ENCODE peak calls at places on chromosomes 3 and 15, in nine cellular contexts. K, W, Y, N, C, R, E, M and B are unnamed samples.

GRCh38 chr15:89928421-89928820 is 15.7 kb upstream of the ARPIN start:
- DNase-seq in R (no peak), N (no peak), K (no peak), Y (no peak), W (no peak), E (no peak), C (no peak), M (no peak), B (no peak)

GRCh38 chr15:51312132-51312531 is 26.3 kb downstream of the CYP19A1 start:
- DNase-seq in E (no peak), Y (no peak), R (no peak), N (peak; percentile 57), W (peak; percentile 9), M (no peak), C (no peak), K (peak; percentile 22), B (no peak)

GRCh38 chr15:84588053-84588874 is 12.5 kb upstream of the ZSCAN2 start:
- DNase-seq in E (no peak), N (peak; percentile 78), R (peak; percentile 86), W (peak; percentile 79), M (peak; percentile 96), K (peak; percentile 55), Y (peak; percentile 68), C (peak; percentile 90), B (peak; percentile 74)

GRCh38 chr15:48703544-48703943 is 58.0 kb upstream of the FBN1 start:
- DNase-seq in W (peak; percentile 91), K (peak; percentile 73), E (peak; percentile 89), Y (no peak), C (no peak), R (no peak), M (peak; percentile 56), N (peak; percentile 32), B (no peak)

GRCh38 chr3:177474652-177475051 is 277.4 kb upstream of the TBL1XR1 start:
- DNase-seq in W (no peak), Y (no peak), E (no peak), C (no peak), N (no peak), K (no peak), R (no peak), M (no peak), B (no peak)

GRCh38 chr3:65729553-65729952 is 309.2 kb downstream of the MAGI1 start:
- DNase-seq in K (peak; percentile 84), M (peak; percentile 44), C (no peak), N (peak; percentile 81), Y (no peak), E (peak; percentile 29), W (peak; percentile 86), R (no peak), B (peak; percentile 22)

GRCh38 chr3:58180940-58181587 is 29.7 kb downstream of the DNASE1L3 start:
- DNase-seq in W (no peak), E (no peak), N (no peak), Y (no peak), M (no peak), R (no peak), C (no peak), K (no peak), B (no peak)

GRCh38 chr3:50708620-50709019 is 33.9 kb downstream of the DOCK3 start:
- DNase-seq in K (no peak), W (no peak), C (no peak), N (no peak), R (no peak), Y (no peak), E (no peak), M (no peak), B (peak; percentile 81)

GRCh38 chr3:131549340-131549739 is 46.6 kb upstream of the MRPL3 start:
- DNase-seq in W (peak; percentile 4), Y (no peak), E (no peak), C (no peak), K (no peak), M (no peak), R (no peak), N (peak; percentile 6), B (no peak)

GRCh38 chr15:80709542-80709941 is 14.4 kb downstream of the ABHD17C start:
- DNase-seq in W (no peak), E (no peak), N (no peak), R (no peak), Y (no peak), K (no peak), M (no peak), C (no peak), B (no peak)

GRCh38 chr15:62519900-62520299 is 354.8 kb upstream of the C2CD4B start:
- DNase-seq in W (no peak), C (no peak), Y (no peak), N (no peak), E (no peak), K (no peak), M (no peak), R (no peak), B (no peak)

GRCh38 chr3:89795506-89795905 is 688.1 kb downstream of the EPHA3 start:
- DNase-seq in K (no peak), M (no peak), R (no peak), C (no peak), Y (no peak), E (no peak), W (no peak), N (no peak), B (no peak)

GRCh38 chr15:69593981-69594966 is 141.7 kb downstream of the RPLP1 start:
- DNase-seq in N (peak; percentile 50), E (no peak), K (no peak), Y (no peak), C (no peak), R (peak; percentile 90), M (peak; percentile 82), W (peak; percentile 5), B (peak; percentile 28)

GRCh38 chr3:149426325-149426724 is 48.2 kb upstream of the TM4SF4 start:
- DNase-seq in C (no peak), W (no peak), R (no peak), N (no peak), Y (no peak), K (no peak), M (no peak), E (no peak), B (no peak)

GRCh38 chr3:58861551-58861950 is 188.3 kb downstream of the CFAP20DC start:
- DNase-seq in R (no peak), K (no peak), M (no peak), W (no peak), E (no peak), C (no peak), N (no peak), Y (no peak), B (no peak)

GRCh38 chr15:64559243-64559642 is 98.9 kb downstream of the ZNF609 start:
- DNase-seq in N (no peak), K (no peak), Y (no peak), W (no peak), M (no peak), C (no peak), E (no peak), R (no peak), B (no peak)

GRCh38 chr3:168048414-168049330 is 47.1 kb downstream of the GOLIM4 start:
- DNase-seq in K (no peak), W (no peak), Y (no peak), C (no peak), M (no peak), R (no peak), E (no peak), N (no peak), B (no peak)